ENCODE peak calls at places on chromosomes 1 and 21, in ten cellular contexts. One of them, this sample, is unnamed.

GRCh38 chr1:1246601-1247340 is at the start of gene C1QTNF12:
- DNase-seq in ACHN: no peak
- DNase-seq in NCI-H1417: no peak
- DNase-seq in stomach: no peak
- DNase-seq in posterior cingulate gyrus: no peak
- DNase-seq in GF-D8: no peak
- DNase-seq in A172: no peak
- DNase-seq in GM12878: no peak
- DNase-seq in activated naive CD4-positive, alpha-beta T cell treated with Interleukin-2 at 50 U/mL for 16 hours: no peak
- DNase-seq in iPS-NIHi11: peak
- DNase-seq in this sample: no peak

GRCh38 chr1:94958081-94958480 is 31.2 kb upstream of the CNN3 start:
- DNase-seq in ACHN: no peak
- DNase-seq in NCI-H1417: no peak
- DNase-seq in stomach: no peak
- DNase-seq in posterior cingulate gyrus: no peak
- DNase-seq in GF-D8: no peak
- DNase-seq in A172: no peak
- DNase-seq in GM12878: no peak
- DNase-seq in activated naive CD4-positive, alpha-beta T cell treated with Interleukin-2 at 50 U/mL for 16 hours: no peak
- DNase-seq in iPS-NIHi11: no peak
- DNase-seq in this sample: no peak

GRCh38 chr1:219676012-219676770 is 63.3 kb upstream of the ZC3H11B start:
- DNase-seq in ACHN: no peak
- DNase-seq in NCI-H1417: no peak
- DNase-seq in stomach: no peak
- DNase-seq in posterior cingulate gyrus: no peak
- DNase-seq in GF-D8: no peak
- DNase-seq in A172: no peak
- DNase-seq in GM12878: no peak
- DNase-seq in activated naive CD4-positive, alpha-beta T cell treated with Interleukin-2 at 50 U/mL for 16 hours: no peak
- DNase-seq in iPS-NIHi11: no peak
- DNase-seq in this sample: no peak

GRCh38 chr1:93827128-93827527 is 51.9 kb downstream of the DNTTIP2 start:
- DNase-seq in ACHN: no peak
- DNase-seq in NCI-H1417: no peak
- DNase-seq in stomach: no peak
- DNase-seq in posterior cingulate gyrus: no peak
- DNase-seq in GF-D8: no peak
- DNase-seq in A172: no peak
- DNase-seq in GM12878: no peak
- DNase-seq in activated naive CD4-positive, alpha-beta T cell treated with Interleukin-2 at 50 U/mL for 16 hours: no peak
- DNase-seq in iPS-NIHi11: no peak
- DNase-seq in this sample: no peak

GRCh38 chr1:187264995-187265602 is 436.4 kb downstream of the PLA2G4A start:
- DNase-seq in ACHN: peak
- DNase-seq in NCI-H1417: peak
- DNase-seq in stomach: no peak
- DNase-seq in posterior cingulate gyrus: peak
- DNase-seq in GF-D8: no peak
- DNase-seq in A172: peak
- DNase-seq in GM12878: no peak
- DNase-seq in activated naive CD4-positive, alpha-beta T cell treated with Interleukin-2 at 50 U/mL for 16 hours: no peak
- DNase-seq in iPS-NIHi11: peak
- DNase-seq in this sample: peak

GRCh38 chr1:206506803-206507394 is 432 bp upstream of the RASSF5 start:
- DNase-seq in ACHN: no peak
- DNase-seq in NCI-H1417: no peak
- DNase-seq in stomach: peak
- DNase-seq in posterior cingulate gyrus: no peak
- DNase-seq in GF-D8: no peak
- DNase-seq in A172: no peak
- DNase-seq in GM12878: no peak
- DNase-seq in activated naive CD4-positive, alpha-beta T cell treated with Interleukin-2 at 50 U/mL for 16 hours: peak
- DNase-seq in iPS-NIHi11: peak
- DNase-seq in this sample: no peak

GRCh38 chr1:155531624-155532023 is 31.0 kb downstream of the ASH1L start:
- DNase-seq in ACHN: no peak
- DNase-seq in NCI-H1417: no peak
- DNase-seq in stomach: no peak
- DNase-seq in posterior cingulate gyrus: no peak
- DNase-seq in GF-D8: no peak
- DNase-seq in A172: no peak
- DNase-seq in GM12878: no peak
- DNase-seq in activated naive CD4-positive, alpha-beta T cell treated with Interleukin-2 at 50 U/mL for 16 hours: no peak
- DNase-seq in iPS-NIHi11: no peak
- DNase-seq in this sample: no peak

GRCh38 chr1:201640624-201641023 is 101.7 kb downstream of the NAV1 start:
- DNase-seq in ACHN: no peak
- DNase-seq in NCI-H1417: no peak
- DNase-seq in stomach: no peak
- DNase-seq in posterior cingulate gyrus: no peak
- DNase-seq in GF-D8: no peak
- DNase-seq in A172: no peak
- DNase-seq in GM12878: no peak
- DNase-seq in activated naive CD4-positive, alpha-beta T cell treated with Interleukin-2 at 50 U/mL for 16 hours: no peak
- DNase-seq in iPS-NIHi11: no peak
- DNase-seq in this sample: no peak

GRCh38 chr1:223486366-223486765 is 93.2 kb downstream of the CCDC185 start:
- DNase-seq in ACHN: no peak
- DNase-seq in NCI-H1417: peak
- DNase-seq in stomach: no peak
- DNase-seq in posterior cingulate gyrus: no peak
- DNase-seq in GF-D8: no peak
- DNase-seq in A172: no peak
- DNase-seq in GM12878: no peak
- DNase-seq in activated naive CD4-positive, alpha-beta T cell treated with Interleukin-2 at 50 U/mL for 16 hours: no peak
- DNase-seq in iPS-NIHi11: peak
- DNase-seq in this sample: no peak

GRCh38 chr1:68291763-68292384 is 59.6 kb upstream of the WLS start:
- DNase-seq in ACHN: no peak
- DNase-seq in NCI-H1417: no peak
- DNase-seq in stomach: no peak
- DNase-seq in posterior cingulate gyrus: no peak
- DNase-seq in GF-D8: no peak
- DNase-seq in A172: peak
- DNase-seq in GM12878: no peak
- DNase-seq in activated naive CD4-positive, alpha-beta T cell treated with Interleukin-2 at 50 U/mL for 16 hours: no peak
- DNase-seq in iPS-NIHi11: no peak
- DNase-seq in this sample: no peak

GRCh38 chr1:9289090-9289534 is 3.6 kb upstream of the SPSB1 start:
- DNase-seq in ACHN: peak
- DNase-seq in NCI-H1417: peak
- DNase-seq in stomach: peak
- DNase-seq in posterior cingulate gyrus: peak
- DNase-seq in GF-D8: no peak
- DNase-seq in A172: no peak
- DNase-seq in GM12878: peak
- DNase-seq in activated naive CD4-positive, alpha-beta T cell treated with Interleukin-2 at 50 U/mL for 16 hours: peak
- DNase-seq in iPS-NIHi11: no peak
- DNase-seq in this sample: no peak

GRCh38 chr1:55969322-55969721 is 610.0 kb downstream of the PLPP3 start:
- DNase-seq in ACHN: no peak
- DNase-seq in NCI-H1417: no peak
- DNase-seq in stomach: no peak
- DNase-seq in posterior cingulate gyrus: no peak
- DNase-seq in GF-D8: no peak
- DNase-seq in A172: no peak
- DNase-seq in GM12878: no peak
- DNase-seq in activated naive CD4-positive, alpha-beta T cell treated with Interleukin-2 at 50 U/mL for 16 hours: no peak
- DNase-seq in iPS-NIHi11: no peak
- DNase-seq in this sample: no peak

GRCh38 chr1:1164361-1164700 is 9.3 kb upstream of the TTLL10 start:
- DNase-seq in ACHN: no peak
- DNase-seq in NCI-H1417: no peak
- DNase-seq in stomach: no peak
- DNase-seq in posterior cingulate gyrus: no peak
- DNase-seq in GF-D8: no peak
- DNase-seq in A172: no peak
- DNase-seq in GM12878: no peak
- DNase-seq in activated naive CD4-positive, alpha-beta T cell treated with Interleukin-2 at 50 U/mL for 16 hours: no peak
- DNase-seq in iPS-NIHi11: no peak
- DNase-seq in this sample: no peak

GRCh38 chr1:165152727-165153126 is 203.8 kb downstream of the LMX1A start:
- DNase-seq in ACHN: peak
- DNase-seq in NCI-H1417: peak
- DNase-seq in stomach: no peak
- DNase-seq in posterior cingulate gyrus: no peak
- DNase-seq in GF-D8: no peak
- DNase-seq in A172: no peak
- DNase-seq in GM12878: no peak
- DNase-seq in activated naive CD4-positive, alpha-beta T cell treated with Interleukin-2 at 50 U/mL for 16 hours: no peak
- DNase-seq in iPS-NIHi11: peak
- DNase-seq in this sample: no peak

GRCh38 chr21:28111151-28111619 is 881.5 kb downstream of the LTN1 start:
- DNase-seq in ACHN: no peak
- DNase-seq in NCI-H1417: no peak
- DNase-seq in stomach: no peak
- DNase-seq in posterior cingulate gyrus: no peak
- DNase-seq in GF-D8: no peak
- DNase-seq in A172: no peak
- DNase-seq in GM12878: no peak
- DNase-seq in activated naive CD4-positive, alpha-beta T cell treated with Interleukin-2 at 50 U/mL for 16 hours: no peak
- DNase-seq in iPS-NIHi11: no peak
- DNase-seq in this sample: no peak

GRCh38 chr1:6645022-6645421 is 20.4 kb downstream of the THAP3 start:
- DNase-seq in ACHN: no peak
- DNase-seq in NCI-H1417: no peak
- DNase-seq in stomach: no peak
- DNase-seq in posterior cingulate gyrus: no peak
- DNase-seq in GF-D8: no peak
- DNase-seq in A172: no peak
- DNase-seq in GM12878: no peak
- DNase-seq in activated naive CD4-positive, alpha-beta T cell treated with Interleukin-2 at 50 U/mL for 16 hours: no peak
- DNase-seq in iPS-NIHi11: no peak
- DNase-seq in this sample: no peak

GRCh38 chr1:236543065-236543669 is 19.4 kb downstream of the LGALS8 start:
- DNase-seq in ACHN: no peak
- DNase-seq in NCI-H1417: no peak
- DNase-seq in stomach: no peak
- DNase-seq in posterior cingulate gyrus: no peak
- DNase-seq in GF-D8: no peak
- DNase-seq in A172: no peak
- DNase-seq in GM12878: no peak
- DNase-seq in activated naive CD4-positive, alpha-beta T cell treated with Interleukin-2 at 50 U/mL for 16 hours: no peak
- DNase-seq in iPS-NIHi11: peak
- DNase-seq in this sample: no peak

GRCh38 chr1:23619299-23620188 is 60.2 kb upstream of the ID3 start:
- DNase-seq in ACHN: no peak
- DNase-seq in NCI-H1417: peak
- DNase-seq in stomach: peak
- DNase-seq in posterior cingulate gyrus: no peak
- DNase-seq in GF-D8: no peak
- DNase-seq in A172: peak
- DNase-seq in GM12878: no peak
- DNase-seq in activated naive CD4-positive, alpha-beta T cell treated with Interleukin-2 at 50 U/mL for 16 hours: peak
- DNase-seq in iPS-NIHi11: peak
- DNase-seq in this sample: no peak

GRCh38 chr1:184889183-184889582 is 85.1 kb downstream of the NIBAN1 start:
- DNase-seq in ACHN: no peak
- DNase-seq in NCI-H1417: no peak
- DNase-seq in stomach: no peak
- DNase-seq in posterior cingulate gyrus: no peak
- DNase-seq in GF-D8: no peak
- DNase-seq in A172: no peak
- DNase-seq in GM12878: no peak
- DNase-seq in activated naive CD4-positive, alpha-beta T cell treated with Interleukin-2 at 50 U/mL for 16 hours: no peak
- DNase-seq in iPS-NIHi11: no peak
- DNase-seq in this sample: no peak

GRCh38 chr1:204447736-204448135 is 36.1 kb upstream of the PPP1R15B start:
- DNase-seq in ACHN: no peak
- DNase-seq in NCI-H1417: no peak
- DNase-seq in stomach: no peak
- DNase-seq in posterior cingulate gyrus: no peak
- DNase-seq in GF-D8: no peak
- DNase-seq in A172: no peak
- DNase-seq in GM12878: no peak
- DNase-seq in activated naive CD4-positive, alpha-beta T cell treated with Interleukin-2 at 50 U/mL for 16 hours: no peak
- DNase-seq in iPS-NIHi11: no peak
- DNase-seq in this sample: no peak

GRCh38 chr1:77876884-77877283 is 11.5 kb upstream of the NEXN start:
- DNase-seq in ACHN: peak
- DNase-seq in NCI-H1417: no peak
- DNase-seq in stomach: no peak
- DNase-seq in posterior cingulate gyrus: no peak
- DNase-seq in GF-D8: no peak
- DNase-seq in A172: no peak
- DNase-seq in GM12878: no peak
- DNase-seq in activated naive CD4-positive, alpha-beta T cell treated with Interleukin-2 at 50 U/mL for 16 hours: no peak
- DNase-seq in iPS-NIHi11: no peak
- DNase-seq in this sample: no peak

GRCh38 chr1:29708381-29708780 is 472.1 kb downstream of the PTPRU start:
- DNase-seq in ACHN: no peak
- DNase-seq in NCI-H1417: peak
- DNase-seq in stomach: no peak
- DNase-seq in posterior cingulate gyrus: no peak
- DNase-seq in GF-D8: no peak
- DNase-seq in A172: peak
- DNase-seq in GM12878: no peak
- DNase-seq in activated naive CD4-positive, alpha-beta T cell treated with Interleukin-2 at 50 U/mL for 16 hours: no peak
- DNase-seq in iPS-NIHi11: no peak
- DNase-seq in this sample: no peak

GRCh38 chr1:84505167-84506001 is 802 bp upstream of the SPATA1 start:
- DNase-seq in ACHN: peak
- DNase-seq in NCI-H1417: peak
- DNase-seq in stomach: no peak
- DNase-seq in posterior cingulate gyrus: no peak
- DNase-seq in GF-D8: peak
- DNase-seq in A172: peak
- DNase-seq in GM12878: no peak
- DNase-seq in activated naive CD4-positive, alpha-beta T cell treated with Interleukin-2 at 50 U/mL for 16 hours: no peak
- DNase-seq in iPS-NIHi11: peak
- DNase-seq in this sample: peak

GRCh38 chr1:38964140-38964548 is 22.5 kb upstream of the RHBDL2 start:
- DNase-seq in ACHN: no peak
- DNase-seq in NCI-H1417: peak
- DNase-seq in stomach: no peak
- DNase-seq in posterior cingulate gyrus: peak
- DNase-seq in GF-D8: no peak
- DNase-seq in A172: no peak
- DNase-seq in GM12878: no peak
- DNase-seq in activated naive CD4-positive, alpha-beta T cell treated with Interleukin-2 at 50 U/mL for 16 hours: peak
- DNase-seq in iPS-NIHi11: peak
- DNase-seq in this sample: no peak

GRCh38 chr21:43276811-43277210 is 108.0 kb downstream of the CRYAA start:
- DNase-seq in ACHN: no peak
- DNase-seq in NCI-H1417: no peak
- DNase-seq in stomach: no peak
- DNase-seq in posterior cingulate gyrus: no peak
- DNase-seq in GF-D8: no peak
- DNase-seq in A172: no peak
- DNase-seq in GM12878: no peak
- DNase-seq in activated naive CD4-positive, alpha-beta T cell treated with Interleukin-2 at 50 U/mL for 16 hours: no peak
- DNase-seq in iPS-NIHi11: no peak
- DNase-seq in this sample: no peak

GRCh38 chr1:65827346-65827745 is 34.7 kb downstream of the PDE4B start:
- DNase-seq in ACHN: no peak
- DNase-seq in NCI-H1417: no peak
- DNase-seq in stomach: no peak
- DNase-seq in posterior cingulate gyrus: no peak
- DNase-seq in GF-D8: no peak
- DNase-seq in A172: no peak
- DNase-seq in GM12878: no peak
- DNase-seq in activated naive CD4-positive, alpha-beta T cell treated with Interleukin-2 at 50 U/mL for 16 hours: no peak
- DNase-seq in iPS-NIHi11: no peak
- DNase-seq in this sample: no peak

GRCh38 chr1:116877369-116877768 is 32.3 kb upstream of the PTGFRN start:
- DNase-seq in ACHN: no peak
- DNase-seq in NCI-H1417: peak
- DNase-seq in stomach: no peak
- DNase-seq in posterior cingulate gyrus: no peak
- DNase-seq in GF-D8: no peak
- DNase-seq in A172: no peak
- DNase-seq in GM12878: no peak
- DNase-seq in activated naive CD4-positive, alpha-beta T cell treated with Interleukin-2 at 50 U/mL for 16 hours: no peak
- DNase-seq in iPS-NIHi11: no peak
- DNase-seq in this sample: no peak